ENCODE peak calls at places on chromosomes 6 and 20, in six cellular contexts. W is endothelial cell of umbilical vein, X is A549, N is K562, D is GM12878, R is HepG2. Y is an unnamed sample.

GRCh38 chr6:40899684-40900155 is 139.3 kb downstream of the UNC5CL start:
- DNase-seq in X (no peak), W (no peak), D (no peak), N (no peak), R (peak; percentile 97), Y (no peak)

GRCh38 chr6:132063738-132064137 is 112.6 kb upstream of the CCN2 start:
- DNase-seq in N (no peak), W (peak; percentile 98), X (peak; percentile 17), D (no peak), R (peak; percentile 55), Y (no peak)

GRCh38 chr6:74091133-74091793 is 395.3 kb downstream of the CD109 start:
- DNase-seq in R (peak; percentile 45), N (peak; percentile 17), W (peak; percentile 57), X (peak; percentile 4), D (no peak), Y (peak; percentile 51)

GRCh38 chr20:57526067-57526884 is 1.3 kb upstream of the CTCFL start:
- DNase-seq in N (peak; percentile 75), D (no peak), X (no peak), R (peak; percentile 50), W (no peak), Y (peak; percentile 73)

GRCh38 chr20:20017852-20018245 is 687 bp downstream of the NAA20 start:
- DNase-seq in X (peak; percentile 33), N (no peak), R (peak; percentile 40), W (peak; percentile 27), D (no peak), Y (peak; percentile 48)

GRCh38 chr6:84193140-84193708 is 34.2 kb downstream of the CEP162 start:
- DNase-seq in N (no peak), X (peak; percentile 24), D (no peak), W (peak; percentile 90), R (no peak), Y (no peak)

GRCh38 chr6:149473080-149474052 is 11.4 kb downstream of the ZC3H12D start:
- DNase-seq in N (no peak), D (no peak), W (no peak), X (peak; percentile 12), R (peak; percentile 65), Y (peak; percentile 73)

GRCh38 chr20:5895626-5896025 is 54.7 kb downstream of the TRMT6 start:
- DNase-seq in N (no peak), D (no peak), W (no peak), X (no peak), R (no peak), Y (peak; percentile 62)

GRCh38 chr6:167329014-167329413 is 4.1 kb downstream of the TTLL2 start:
- DNase-seq in N (peak; percentile 4), W (no peak), D (no peak), R (no peak), X (no peak), Y (no peak)

GRCh38 chr6:128641701-128642100 is 121.3 kb upstream of the PTPRK start:
- DNase-seq in W (no peak), N (no peak), D (no peak), X (no peak), R (no peak), Y (no peak)

GRCh38 chr6:52176550-52176949 is 9.6 kb upstream of the IL17A start:
- DNase-seq in N (no peak), W (no peak), R (no peak), X (no peak), D (no peak), Y (no peak)

GRCh38 chr20:20546402-20546801 is 166.0 kb downstream of the RALGAPA2 start:
- DNase-seq in D (no peak), W (no peak), N (no peak), R (no peak), X (no peak), Y (no peak)

GRCh38 chr6:163324928-163325784 is 89.4 kb upstream of the QKI start:
- DNase-seq in N (no peak), X (peak; percentile 51), D (no peak), W (peak; percentile 29), R (peak; percentile 68), Y (peak; percentile 32)

GRCh38 chr20:50130995-50131394 is 18.0 kb upstream of the UBE2V1 start:
- DNase-seq in D (no peak), X (no peak), W (no peak), N (no peak), R (no peak), Y (no peak)
- H3K4me3 ChIP-seq in D (no peak overlapping the region), X (no peak overlapping the region), W (no peak overlapping the region), N (no peak overlapping the region), R (no peak overlapping the region), Y (no peak overlapping the region)

DNA sequence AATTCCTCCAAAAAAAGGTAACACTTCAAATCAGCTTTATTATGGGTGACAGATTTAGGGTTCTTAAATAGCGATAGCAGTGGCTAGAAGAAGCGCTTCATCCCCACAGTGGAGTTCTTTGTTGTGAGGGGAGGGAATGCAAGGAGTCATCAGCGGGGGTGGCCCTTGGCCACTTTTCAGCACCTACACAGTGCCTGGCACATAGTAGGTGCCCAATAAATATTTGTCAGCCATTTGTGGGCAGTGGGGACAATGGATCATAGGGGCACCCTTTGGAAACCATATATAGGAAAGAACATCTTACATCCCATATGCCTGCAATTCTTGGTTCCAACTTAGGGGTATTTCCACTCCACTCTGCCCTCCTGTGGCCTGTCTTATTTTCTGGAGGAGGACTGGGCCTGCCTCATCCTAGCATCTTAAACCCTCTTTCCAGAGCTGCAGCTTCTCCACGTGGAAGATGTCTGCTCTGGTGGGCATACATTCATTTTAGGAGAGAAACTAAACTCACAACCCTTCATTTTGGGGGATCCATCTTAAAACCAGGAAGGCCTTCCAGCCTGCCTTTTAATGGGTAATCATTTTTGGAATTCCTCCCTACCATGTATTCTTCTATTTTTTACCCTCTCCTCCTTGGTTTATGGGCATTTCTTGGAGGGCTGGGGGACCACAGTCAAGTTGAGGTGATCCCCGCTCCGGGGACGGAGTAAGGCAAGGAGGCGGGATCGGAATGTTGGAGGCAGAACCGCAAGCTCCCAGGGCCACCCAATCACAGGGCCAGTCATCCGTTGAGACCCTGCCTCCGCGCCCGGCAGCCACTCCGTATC is 2.6 kb upstream of the GPSM3 start:
- DNase-seq in W (peak; percentile 67), D (no peak), N (no peak), R (no peak), X (peak; percentile 44), Y (peak; percentile 76)
- TF ChIP-seq POLR2A in W (no peak), D (no peak), N (no peak), R (no peak), X (peak; percentile 56), Y (peak; percentile 69)

DNA sequence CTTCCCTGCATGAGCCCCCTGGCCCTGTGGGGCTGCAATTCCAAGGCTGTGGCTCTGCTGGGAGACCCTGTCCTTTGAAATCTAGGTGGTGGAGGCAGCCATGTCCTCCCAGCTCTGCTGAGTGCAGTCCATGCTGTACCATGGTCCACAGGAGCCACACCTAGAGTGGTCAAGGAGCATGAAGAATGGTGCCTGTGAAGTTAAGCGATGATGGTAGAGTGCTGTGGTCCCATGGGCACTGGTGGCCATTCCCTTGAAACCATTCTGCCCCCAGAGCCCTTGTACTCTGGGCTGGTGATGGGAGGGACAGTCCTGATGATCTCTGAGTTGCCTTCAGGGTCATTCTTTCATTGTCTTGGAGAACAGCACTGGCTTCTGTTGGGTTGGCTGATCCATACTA is 55.3 kb downstream of the EFCAB8 start:
- DNase-seq in W (no peak), X (no peak), D (no peak), N (no peak), R (no peak), Y (no peak)
- TF ChIP-seq MYC in W (no peak), X (no peak), D (no peak), N (no peak), R (no peak), Y (no peak)

DNA sequence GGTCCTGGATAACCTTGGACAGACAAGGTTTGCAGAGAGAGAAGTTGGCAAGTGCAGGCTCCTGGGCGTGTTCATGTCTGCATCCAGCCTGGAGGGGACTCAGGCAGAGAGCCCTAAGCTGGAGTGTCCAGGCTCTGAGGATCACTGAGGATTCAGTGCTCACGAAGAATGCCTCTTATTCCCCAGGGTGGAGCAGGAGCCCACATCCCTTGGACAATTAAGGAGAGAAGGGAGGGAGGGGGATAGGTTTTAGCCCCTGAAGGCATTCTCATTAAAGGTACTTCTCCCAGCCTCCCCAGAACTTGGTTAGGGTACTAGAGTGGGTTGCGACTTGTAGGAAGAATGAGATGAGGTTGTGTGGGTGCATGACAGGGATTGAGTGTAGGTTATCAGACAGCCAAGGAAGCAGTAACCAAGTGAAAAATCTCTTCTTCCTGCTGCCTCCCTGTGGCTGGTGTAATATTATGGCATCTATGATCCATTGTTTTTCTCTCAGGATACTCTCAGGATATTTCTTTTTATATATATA is 680 bp downstream of the HLA-DPB1 start:
- DNase-seq in D (no peak), X (no peak), R (no peak), W (no peak), N (no peak), Y (no peak)
- H3K4me3 ChIP-seq in D (peak overlapping the region; percentile 82), X (no peak overlapping the region), R (no peak overlapping the region), W (no peak overlapping the region), N (no peak overlapping the region), Y (no peak overlapping the region)

GRCh38 chr20:60026010-60026409 is 67.8 kb downstream of the CDH26 start:
- DNase-seq in D (no peak), R (no peak), X (no peak), N (no peak), W (no peak), Y (no peak)

GRCh38 chr20:60022849-60023248 is 64.6 kb downstream of the CDH26 start:
- DNase-seq in X (no peak), W (no peak), R (no peak), D (no peak), N (no peak), Y (no peak)

GRCh38 chr20:60020251-60020650 is 62.0 kb downstream of the CDH26 start:
- DNase-seq in W (no peak), D (no peak), R (no peak), X (no peak), N (no peak), Y (no peak)

GRCh38 chr20:60024801-60025200 is 66.6 kb downstream of the CDH26 start:
- DNase-seq in X (no peak), D (no peak), W (no peak), R (no peak), N (no peak), Y (no peak)

DNA sequence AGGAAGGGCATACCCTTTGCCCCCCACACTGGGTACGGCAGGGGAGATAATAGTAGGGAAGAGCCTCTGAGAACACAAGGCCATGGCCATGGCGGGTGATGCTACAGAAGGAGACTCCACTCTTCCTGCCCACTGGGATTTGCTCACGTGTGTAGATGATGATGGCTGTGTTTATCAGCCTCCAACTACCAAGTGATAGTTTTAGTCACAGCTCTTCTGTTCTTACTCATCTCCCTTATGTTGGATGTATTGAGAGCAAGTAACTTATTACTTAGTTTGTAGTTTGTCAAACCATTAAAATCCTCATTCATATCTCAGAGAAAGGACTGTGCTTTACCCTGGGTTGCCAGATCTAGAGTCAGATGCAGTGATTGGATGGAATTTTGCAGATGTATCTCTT is 66.0 kb downstream of the CDH26 start:
- DNase-seq in R (no peak), X (no peak), W (no peak), D (no peak), N (no peak), Y (no peak)
- TF ChIP-seq POLR2A in R (no peak), X (no peak), W (no peak), D (no peak), N (no peak), Y (no peak)

Y was measured in NB4.